ENCODE peak calls at places on chromosome X, in six cellular contexts. One of them, this sample, is unnamed.

GRCh38 chrX:19849433-19850190 is 37.8 kb downstream of the SH3KBP1 start:
- DNase-seq in esophagus muscularis mucosa: no peak
- DNase-seq in HFFc6: no peak
- DNase-seq in amygdala: no peak
- DNase-seq in mammary epithelial cell: no peak
- DNase-seq in IMR-90: peak
- DNase-seq in this sample: no peak

GRCh38 chrX:67917412-67918010 is 373.7 kb downstream of the AR start:
- DNase-seq in esophagus muscularis mucosa: no peak
- DNase-seq in HFFc6: no peak
- DNase-seq in amygdala: no peak
- DNase-seq in mammary epithelial cell: no peak
- DNase-seq in IMR-90: no peak
- DNase-seq in this sample: no peak

GRCh38 chrX:96971812-96972211 is 88.1 kb downstream of the RPA4 start:
- DNase-seq in esophagus muscularis mucosa: no peak
- DNase-seq in HFFc6: no peak
- DNase-seq in amygdala: no peak
- DNase-seq in mammary epithelial cell: no peak
- DNase-seq in IMR-90: no peak
- DNase-seq in this sample: no peak

GRCh38 chrX:135520022-135520552 is 373 bp upstream of the INTS6L start:
- DNase-seq in esophagus muscularis mucosa: no peak
- DNase-seq in HFFc6: peak
- DNase-seq in amygdala: no peak
- DNase-seq in mammary epithelial cell: peak
- DNase-seq in IMR-90: peak
- DNase-seq in this sample: no peak

GRCh38 chrX:43493751-43494150 is 162.3 kb upstream of the MAOA start:
- DNase-seq in esophagus muscularis mucosa: no peak
- DNase-seq in HFFc6: no peak
- DNase-seq in amygdala: no peak
- DNase-seq in mammary epithelial cell: no peak
- DNase-seq in IMR-90: no peak
- DNase-seq in this sample: no peak

GRCh38 chrX:73561791-73562190 is 1.2 kb upstream of the CHIC1 start:
- DNase-seq in esophagus muscularis mucosa: no peak
- DNase-seq in HFFc6: peak
- DNase-seq in amygdala: no peak
- DNase-seq in mammary epithelial cell: no peak
- DNase-seq in IMR-90: peak
- DNase-seq in this sample: no peak

GRCh38 chrX:120697053-120697452 is 67.2 kb upstream of the C1GALT1C1 start:
- DNase-seq in esophagus muscularis mucosa: no peak
- DNase-seq in HFFc6: no peak
- DNase-seq in amygdala: no peak
- DNase-seq in mammary epithelial cell: no peak
- DNase-seq in IMR-90: no peak
- DNase-seq in this sample: no peak

GRCh38 chrX:12330841-12331240 is 192.6 kb downstream of the FRMPD4 start:
- DNase-seq in esophagus muscularis mucosa: no peak
- DNase-seq in HFFc6: peak
- DNase-seq in amygdala: no peak
- DNase-seq in mammary epithelial cell: no peak
- DNase-seq in IMR-90: no peak
- DNase-seq in this sample: no peak

GRCh38 chrX:20221902-20222301 is 44.8 kb downstream of the RPS6KA3 start:
- DNase-seq in esophagus muscularis mucosa: no peak
- DNase-seq in HFFc6: no peak
- DNase-seq in amygdala: no peak
- DNase-seq in mammary epithelial cell: no peak
- DNase-seq in IMR-90: peak
- DNase-seq in this sample: peak

GRCh38 chrX:66635360-66635759 is 3.5 kb downstream of the EDA2R start:
- DNase-seq in esophagus muscularis mucosa: no peak
- DNase-seq in HFFc6: peak
- DNase-seq in amygdala: no peak
- DNase-seq in mammary epithelial cell: peak
- DNase-seq in IMR-90: peak
- DNase-seq in this sample: no peak

GRCh38 chrX:48617542-48618340 is 20.4 kb downstream of the WDR13 start:
- DNase-seq in esophagus muscularis mucosa: no peak
- DNase-seq in HFFc6: no peak
- DNase-seq in amygdala: no peak
- DNase-seq in mammary epithelial cell: no peak
- DNase-seq in IMR-90: no peak
- DNase-seq in this sample: no peak

GRCh38 chrX:121579016-121579760 is 531.8 kb downstream of the GLUD2 start:
- DNase-seq in esophagus muscularis mucosa: no peak
- DNase-seq in HFFc6: no peak
- DNase-seq in amygdala: no peak
- DNase-seq in mammary epithelial cell: peak
- DNase-seq in IMR-90: no peak
- DNase-seq in this sample: no peak

GRCh38 chrX:39508300-39508692 is 589.5 kb downstream of the BCOR start:
- DNase-seq in esophagus muscularis mucosa: no peak
- DNase-seq in HFFc6: no peak
- DNase-seq in amygdala: no peak
- DNase-seq in mammary epithelial cell: no peak
- DNase-seq in IMR-90: no peak
- DNase-seq in this sample: no peak

GRCh38 chrX:46165411-46165810 is 379.8 kb downstream of the ZNF674 start:
- DNase-seq in esophagus muscularis mucosa: no peak
- DNase-seq in HFFc6: peak
- DNase-seq in amygdala: no peak
- DNase-seq in mammary epithelial cell: peak
- DNase-seq in IMR-90: peak
- DNase-seq in this sample: no peak

GRCh38 chrX:15643786-15644559 is 20.6 kb downstream of the CLTRN start:
- DNase-seq in esophagus muscularis mucosa: no peak
- DNase-seq in HFFc6: no peak
- DNase-seq in amygdala: no peak
- DNase-seq in mammary epithelial cell: no peak
- DNase-seq in IMR-90: no peak
- DNase-seq in this sample: no peak

GRCh38 chrX:106874075-106874474 is 29.1 kb downstream of the RIPPLY1 start:
- DNase-seq in esophagus muscularis mucosa: no peak
- DNase-seq in HFFc6: peak
- DNase-seq in amygdala: no peak
- DNase-seq in mammary epithelial cell: no peak
- DNase-seq in IMR-90: peak
- DNase-seq in this sample: no peak

GRCh38 chrX:151030845-151031244 is 47.7 kb downstream of the HMGB3 start:
- DNase-seq in esophagus muscularis mucosa: no peak
- DNase-seq in HFFc6: no peak
- DNase-seq in amygdala: no peak
- DNase-seq in mammary epithelial cell: no peak
- DNase-seq in IMR-90: no peak
- DNase-seq in this sample: no peak

GRCh38 chrX:48046846-48047245 is 24.6 kb downstream of the ZNF630 start:
- DNase-seq in esophagus muscularis mucosa: no peak
- DNase-seq in HFFc6: no peak
- DNase-seq in amygdala: no peak
- DNase-seq in mammary epithelial cell: no peak
- DNase-seq in IMR-90: no peak
- DNase-seq in this sample: no peak

GRCh38 chrX:47247206-47247998 is 14.6 kb downstream of the USP11 start:
- DNase-seq in esophagus muscularis mucosa: no peak
- DNase-seq in HFFc6: no peak
- DNase-seq in amygdala: no peak
- DNase-seq in mammary epithelial cell: peak
- DNase-seq in IMR-90: peak
- DNase-seq in this sample: no peak

GRCh38 chrX:13048265-13048664 is 3.8 kb upstream of the FAM9C start:
- DNase-seq in esophagus muscularis mucosa: no peak
- DNase-seq in HFFc6: peak
- DNase-seq in amygdala: no peak
- DNase-seq in mammary epithelial cell: peak
- DNase-seq in IMR-90: peak
- DNase-seq in this sample: no peak

GRCh38 chrX:82038793-82039192 is 836.9 kb downstream of the SH3BGRL start:
- DNase-seq in esophagus muscularis mucosa: no peak
- DNase-seq in HFFc6: no peak
- DNase-seq in amygdala: no peak
- DNase-seq in mammary epithelial cell: no peak
- DNase-seq in IMR-90: no peak
- DNase-seq in this sample: no peak

GRCh38 chrX:97685753-97686152 is 802.0 kb downstream of the RPA4 start:
- DNase-seq in esophagus muscularis mucosa: no peak
- DNase-seq in HFFc6: peak
- DNase-seq in amygdala: no peak
- DNase-seq in mammary epithelial cell: peak
- DNase-seq in IMR-90: peak
- DNase-seq in this sample: no peak

GRCh38 chrX:37763400-37763799 is 16.5 kb upstream of the CYBB start:
- DNase-seq in esophagus muscularis mucosa: no peak
- DNase-seq in HFFc6: no peak
- DNase-seq in amygdala: no peak
- DNase-seq in mammary epithelial cell: no peak
- DNase-seq in IMR-90: no peak
- DNase-seq in this sample: no peak

GRCh38 chrX:108020631-108021030 is 24.2 kb upstream of the VSIG1 start:
- DNase-seq in esophagus muscularis mucosa: no peak
- DNase-seq in HFFc6: no peak
- DNase-seq in amygdala: no peak
- DNase-seq in mammary epithelial cell: peak
- DNase-seq in IMR-90: peak
- DNase-seq in this sample: no peak

GRCh38 chrX:25523574-25523973 is 507.8 kb upstream of the ARX start:
- DNase-seq in esophagus muscularis mucosa: no peak
- DNase-seq in HFFc6: no peak
- DNase-seq in amygdala: peak
- DNase-seq in mammary epithelial cell: peak
- DNase-seq in IMR-90: peak
- DNase-seq in this sample: no peak

GRCh38 chrX:23845316-23845932 is 62.3 kb downstream of the APOO start:
- DNase-seq in esophagus muscularis mucosa: no peak
- DNase-seq in HFFc6: no peak
- DNase-seq in amygdala: no peak
- DNase-seq in mammary epithelial cell: no peak
- DNase-seq in IMR-90: no peak
- DNase-seq in this sample: no peak

GRCh38 chrX:40893251-40893910 is 158.0 kb upstream of the MED14 start:
- DNase-seq in esophagus muscularis mucosa: no peak
- DNase-seq in HFFc6: no peak
- DNase-seq in amygdala: no peak
- DNase-seq in mammary epithelial cell: no peak
- DNase-seq in IMR-90: peak
- DNase-seq in this sample: no peak

GRCh38 chrX:153688900-153689590 is 1.3 kb downstream of the SLC6A8 start:
- DNase-seq in esophagus muscularis mucosa: no peak
- DNase-seq in HFFc6: peak
- DNase-seq in amygdala: peak
- DNase-seq in mammary epithelial cell: no peak
- DNase-seq in IMR-90: peak
- DNase-seq in this sample: peak

GRCh38 chrX:3345281-3346081 is 971 bp downstream of the MXRA5 start:
- DNase-seq in esophagus muscularis mucosa: no peak
- DNase-seq in HFFc6: no peak
- DNase-seq in amygdala: no peak
- DNase-seq in mammary epithelial cell: peak
- DNase-seq in IMR-90: no peak
- DNase-seq in this sample: peak

GRCh38 chrX:20363003-20363674 is 96.4 kb upstream of the RPS6KA3 start:
- DNase-seq in esophagus muscularis mucosa: no peak
- DNase-seq in HFFc6: no peak
- DNase-seq in amygdala: no peak
- DNase-seq in mammary epithelial cell: no peak
- DNase-seq in IMR-90: peak
- DNase-seq in this sample: no peak

GRCh38 chrX:106612403-106612789 is 618 bp downstream of the RADX start:
- DNase-seq in esophagus muscularis mucosa: no peak
- DNase-seq in HFFc6: no peak
- DNase-seq in amygdala: no peak
- DNase-seq in mammary epithelial cell: peak
- DNase-seq in IMR-90: no peak
- DNase-seq in this sample: no peak

GRCh38 chrX:47078129-47079043 is at the start of gene RGN:
- DNase-seq in esophagus muscularis mucosa: no peak
- DNase-seq in HFFc6: no peak
- DNase-seq in amygdala: peak
- DNase-seq in mammary epithelial cell: no peak
- DNase-seq in IMR-90: no peak
- DNase-seq in this sample: peak

GRCh38 chrX:10769696-10770619 is 149.6 kb upstream of the MID1 start:
- DNase-seq in esophagus muscularis mucosa: no peak
- DNase-seq in HFFc6: peak
- DNase-seq in amygdala: no peak
- DNase-seq in mammary epithelial cell: no peak
- DNase-seq in IMR-90: peak
- DNase-seq in this sample: no peak

GRCh38 chrX:150503898-150504219 is 64.6 kb upstream of the MTM1 start:
- DNase-seq in esophagus muscularis mucosa: no peak
- DNase-seq in HFFc6: peak
- DNase-seq in amygdala: no peak
- DNase-seq in mammary epithelial cell: peak
- DNase-seq in IMR-90: no peak
- DNase-seq in this sample: peak

GRCh38 chrX:70096052-70096451 is 33.8 kb downstream of the OTUD6A start:
- DNase-seq in esophagus muscularis mucosa: no peak
- DNase-seq in HFFc6: peak
- DNase-seq in amygdala: no peak
- DNase-seq in mammary epithelial cell: peak
- DNase-seq in IMR-90: peak
- DNase-seq in this sample: no peak

GRCh38 chrX:103839404-103839803 is 7.3 kb upstream of the RAB9B start:
- DNase-seq in esophagus muscularis mucosa: no peak
- DNase-seq in HFFc6: no peak
- DNase-seq in amygdala: no peak
- DNase-seq in mammary epithelial cell: peak
- DNase-seq in IMR-90: no peak
- DNase-seq in this sample: no peak

GRCh38 chrX:18252644-18253359 is 32.1 kb upstream of the BEND2 start:
- DNase-seq in esophagus muscularis mucosa: no peak
- DNase-seq in HFFc6: no peak
- DNase-seq in amygdala: no peak
- DNase-seq in mammary epithelial cell: no peak
- DNase-seq in IMR-90: peak
- DNase-seq in this sample: no peak

GRCh38 chrX:38277802-38278201 is 49.5 kb downstream of the RPGR start:
- DNase-seq in esophagus muscularis mucosa: no peak
- DNase-seq in HFFc6: no peak
- DNase-seq in amygdala: no peak
- DNase-seq in mammary epithelial cell: no peak
- DNase-seq in IMR-90: no peak
- DNase-seq in this sample: no peak

GRCh38 chrX:41759817-41760216 is 35.8 kb downstream of the GPR82 start:
- DNase-seq in esophagus muscularis mucosa: no peak
- DNase-seq in HFFc6: peak
- DNase-seq in amygdala: no peak
- DNase-seq in mammary epithelial cell: peak
- DNase-seq in IMR-90: peak
- DNase-seq in this sample: no peak

GRCh38 chrX:110087485-110088356 is 84.8 kb downstream of the TMEM164 start:
- DNase-seq in esophagus muscularis mucosa: no peak
- DNase-seq in HFFc6: peak
- DNase-seq in amygdala: no peak
- DNase-seq in mammary epithelial cell: peak
- DNase-seq in IMR-90: peak
- DNase-seq in this sample: no peak

This sample was measured in pancreas.